ENCODE peak calls at places on chromosomes 11 and 22, in seven cellular contexts. S is activated CD4-positive, alpha-beta T cell treated with anti-CD3 and anti-CD28 coated beads, Interleukin-2, amount 10 ng/mL, durations not matched to agents 24 days and 14 days; I is NCI-H1092; X is Ammon's horn; A is fibroblast of mammary gland; Q is psoas muscle; O is NCI-H2081. J is an unnamed sample.

GRCh38 chr11:78226684-78227680 is 38.3 kb downstream of the USP35 start:
- DNase-seq in S (peak), I (no peak), X (no peak), A (no peak), Q (no peak), O (no peak), J (no peak)

GRCh38 chr11:2945757-2946287 is 16.6 kb upstream of the PHLDA2 start:
- DNase-seq in S (peak), I (no peak), X (no peak), A (no peak), Q (no peak), O (no peak), J (no peak)

GRCh38 chr11:115905331-115905730 is 401.1 kb upstream of the CADM1 start:
- DNase-seq in S (no peak), I (no peak), X (no peak), A (no peak), Q (no peak), O (no peak), J (no peak)

GRCh38 chr11:130428271-130428670 is at the start of gene ADAMTS8:
- DNase-seq in S (no peak), I (peak), X (no peak), A (no peak), Q (no peak), O (no peak), J (no peak)

GRCh38 chr22:42313804-42314581 is 43.5 kb upstream of the TCF20 start:
- DNase-seq in S (peak), I (peak), X (peak), A (peak), Q (no peak), O (peak), J (no peak)

GRCh38 chr11:20544536-20545237 is 54.7 kb upstream of the SLC6A5 start:
- DNase-seq in S (no peak), I (no peak), X (no peak), A (no peak), Q (no peak), O (peak), J (no peak)

GRCh38 chr11:72202571-72202970 is 10.6 kb downstream of the FOLR1 start:
- DNase-seq in S (no peak), I (no peak), X (no peak), A (no peak), Q (no peak), O (no peak), J (no peak)

GRCh38 chr22:43050995-43051394 is 36.0 kb upstream of the PACSIN2 start:
- DNase-seq in S (no peak), I (no peak), X (no peak), A (no peak), Q (no peak), O (no peak), J (no peak)

GRCh38 chr11:45180158-45180887 is 33.9 kb downstream of the PRDM11 start:
- DNase-seq in S (no peak), I (peak), X (peak), A (no peak), Q (peak), O (peak), J (no peak)

GRCh38 chr22:49944399-49944891 is 16.1 kb upstream of the PIM3 start:
- DNase-seq in S (no peak), I (no peak), X (no peak), A (no peak), Q (no peak), O (no peak), J (no peak)